ENCODE peak calls at places on chromosomes 16 and 17, in eight cellular contexts. T, Z, U, L, E, X, O and S are unnamed samples. For H3K4me1, the result is how much of the 10 kb centered on the place peaks cover.

GRCh38 chr16:4207683-4208528 is 34.0 kb downstream of the SRL start:
- DNase-seq in T (no peak), Z (no peak), U (no peak), L (no peak), E (no peak), X (no peak), O (no peak), S (no peak)

GRCh38 chr17:58083491-58084316 is 485 bp downstream of the DYNLL2 start:
- DNase-seq in T (peak), Z (peak), U (peak), L (peak), E (peak), X (no peak), O (no peak), S (peak)

GRCh38 chr17:61361084-61361483 is 38.6 kb upstream of the TBX2 start:
- DNase-seq in T (no peak), Z (peak), U (peak), L (no peak), E (no peak), X (no peak), O (no peak), S (no peak)

GRCh38 chr17:61574542-61575351 is 16.3 kb downstream of the NACA2 start:
- DNase-seq in T (peak), Z (peak), U (peak), L (no peak), E (no peak), X (no peak), O (peak), S (peak)

GRCh38 chr17:71023631-71024030 is 854.3 kb downstream of the KCNJ2 start:
- DNase-seq in T (no peak), Z (peak), U (no peak), L (no peak), E (no peak), X (no peak), O (no peak), S (no peak)

GRCh38 chr17:78917451-78918307 is 7.5 kb downstream of the TIMP2 start:
- DNase-seq in T (no peak), Z (no peak), U (no peak), L (no peak), E (no peak), X (no peak), O (no peak), S (no peak)

GRCh38 chr16:8851761-8852403 is 16.9 kb downstream of the CARHSP1 start:
- DNase-seq in T (no peak), Z (no peak), U (no peak), L (no peak), E (no peak), X (no peak), O (no peak), S (no peak)

GRCh38 chr17:6096201-6097004 is 26.2 kb downstream of the WSCD1 start:
- DNase-seq in T (no peak), Z (no peak), U (no peak), L (no peak), E (no peak), X (no peak), O (no peak), S (no peak)

GRCh38 chr17:55624789-55625433 is 97.8 kb downstream of the TMEM100 start:
- DNase-seq in T (no peak), Z (no peak), U (no peak), L (no peak), E (no peak), X (no peak), O (no peak), S (no peak)

GRCh38 chr17:79838541-79839274 is 532 bp downstream of the CBX4 start:
- DNase-seq in T (peak), Z (peak), U (peak), L (peak), E (no peak), X (no peak), O (no peak), S (peak)

GRCh38 chr16:86824751-86825310 is 246.5 kb downstream of the FOXL1 start:
- DNase-seq in T (no peak), Z (peak), U (peak), L (no peak), E (no peak), X (no peak), O (no peak), S (no peak)

GRCh38 chr16:4700997-4701743 is 7.8 kb downstream of the NUDT16L1 start:
- DNase-seq in T (no peak), Z (no peak), U (no peak), L (peak), E (no peak), X (no peak), O (no peak), S (no peak)

GRCh38 chr16:68629315-68629900 is 15.7 kb upstream of the CDH3 start:
- DNase-seq in T (no peak), Z (no peak), U (no peak), L (no peak), E (no peak), X (no peak), O (no peak), S (no peak)

GRCh38 chr17:65896889-65897288 is 295.0 kb downstream of the CEP112 start:
- DNase-seq in T (no peak), Z (no peak), U (no peak), L (no peak), E (no peak), X (no peak), O (no peak), S (no peak)

GRCh38 chr16:89506113-89506504 is 2.1 kb upstream of the SPG7 start:
- DNase-seq in T (no peak), Z (peak), U (no peak), L (no peak), E (no peak), X (no peak), O (no peak), S (peak)

GRCh38 chr16:29315046-29315445 is 91.5 kb downstream of the NPIPB11 start:
- DNase-seq in T (no peak), Z (no peak), U (no peak), L (no peak), E (no peak), X (no peak), O (no peak), S (no peak)

GRCh38 chr17:40072481-40073346 is 9.9 kb downstream of the THRA start:
- DNase-seq in T (peak), Z (no peak), U (no peak), L (peak), E (no peak), X (no peak), O (no peak), S (peak)

GRCh38 chr17:40071720-40072480 is 9.1 kb downstream of the THRA start:
- DNase-seq in T (peak), Z (peak), U (no peak), L (peak), E (peak), X (no peak), O (no peak), S (peak)

GRCh38 chr17:40074175-40074512 is 11.4 kb downstream of the THRA start:
- DNase-seq in T (no peak), Z (no peak), U (no peak), L (no peak), E (no peak), X (no peak), O (no peak), S (no peak)

GRCh38 chr17:40074871-40075215 is 12.1 kb downstream of the THRA start:
- DNase-seq in T (no peak), Z (peak), U (no peak), L (no peak), E (no peak), X (no peak), O (no peak), S (no peak)

GRCh38 chr17:40073454-40074174 is 10.8 kb downstream of the THRA start:
- DNase-seq in T (no peak), Z (no peak), U (no peak), L (no peak), E (no peak), X (no peak), O (no peak), S (no peak)
- H3K4me1 ChIP-seq in T (half or more), Z (half or more), U (under half), L (half or more), E (half or more), X (half or more), O (under half), S (under half)

DNA sequence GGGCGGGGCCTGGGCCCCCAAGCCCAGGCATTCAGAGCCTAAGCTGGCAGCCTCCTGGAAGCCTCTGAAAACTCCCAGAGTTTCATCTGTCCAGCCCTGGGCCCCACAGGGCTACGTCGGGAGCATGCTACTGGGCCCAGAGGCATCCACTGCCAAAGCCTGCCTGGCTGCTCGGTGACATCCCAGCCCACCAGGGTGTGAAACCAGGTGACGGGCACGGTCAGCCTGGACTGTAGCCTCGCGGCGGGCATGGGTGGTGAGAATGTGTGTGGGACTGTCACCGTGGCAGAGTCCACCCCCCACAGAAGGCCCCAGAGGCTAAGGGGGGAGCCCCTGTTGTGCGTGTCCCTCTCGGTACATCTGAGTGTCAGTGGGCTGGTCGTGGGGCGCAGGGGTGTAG is 25.6 kb upstream of the AATK start:
- DNase-seq in T (no peak), Z (no peak), U (no peak), L (no peak), E (no peak), X (no peak), O (no peak), S (no peak)
- H3K27ac ChIP-seq in T (no peak), Z (no peak), U (no peak), L (no peak), E (no peak), X (no peak), O (no peak), S (no peak)

GRCh38 chr17:64164592-64165285 is 34.8 kb upstream of the ERN1 start:
- DNase-seq in T (no peak), Z (no peak), U (no peak), L (no peak), E (no peak), X (no peak), O (no peak), S (peak)
- H3K4me1 ChIP-seq in T (under half), Z (under half), U (under half), L (under half), E (under half), X (under half), O (under half), S (under half)

GRCh38 chr17:77116371-77116860 is 24.4 kb upstream of the SEC14L1 start:
- DNase-seq in T (no peak), Z (no peak), U (no peak), L (no peak), E (no peak), X (no peak), O (no peak), S (no peak)
- H3K27ac ChIP-seq in T (no peak), Z (no peak), U (no peak), L (peak), E (peak), X (no peak), O (no peak), S (peak)